ENCODE peak calls at places on chromosomes 13 and 19, in nine cellular contexts. One of them, this sample, is unnamed.

GRCh38 chr19:30068528-30069395 is 126.7 kb downstream of the URI1 start:
- DNase-seq in left ventricle myocardium inferior: no peak
- DNase-seq in epithelial cell of esophagus: no peak
- DNase-seq in fibroblast of mammary gland: no peak
- DNase-seq in foreskin fibroblast: no peak
- DNase-seq in body of pancreas: no peak
- DNase-seq in right atrium auricular region: no peak
- DNase-seq in cardiac fibroblast: no peak
- DNase-seq in dorsolateral prefrontal cortex: no peak
- DNase-seq in this sample: no peak

GRCh38 chr13:23789576-23790346 is 99.4 kb downstream of the MIPEP start:
- DNase-seq in foreskin fibroblast: peak; percentile 23
- DNase-seq in right atrium auricular region: no peak
- DNase-seq in left ventricle myocardium inferior: no peak
- DNase-seq in body of pancreas: no peak
- DNase-seq in epithelial cell of esophagus: no peak
- DNase-seq in dorsolateral prefrontal cortex: no peak
- DNase-seq in fibroblast of mammary gland: peak; percentile 28
- DNase-seq in cardiac fibroblast: peak; percentile 29
- DNase-seq in this sample: no peak

GRCh38 chr13:91372813-91373420 is 25.4 kb downstream of the MIR17HG start:
- DNase-seq in body of pancreas: no peak
- DNase-seq in left ventricle myocardium inferior: no peak
- DNase-seq in fibroblast of mammary gland: no peak
- DNase-seq in cardiac fibroblast: no peak
- DNase-seq in foreskin fibroblast: no peak
- DNase-seq in dorsolateral prefrontal cortex: no peak
- DNase-seq in right atrium auricular region: no peak
- DNase-seq in epithelial cell of esophagus: no peak
- DNase-seq in this sample: no peak

GRCh38 chr13:59094149-59094548 is 1069.6 kb downstream of the DIAPH3 start:
- DNase-seq in body of pancreas: no peak
- DNase-seq in dorsolateral prefrontal cortex: no peak
- DNase-seq in epithelial cell of esophagus: no peak
- DNase-seq in fibroblast of mammary gland: no peak
- DNase-seq in left ventricle myocardium inferior: no peak
- DNase-seq in foreskin fibroblast: no peak
- DNase-seq in cardiac fibroblast: no peak
- DNase-seq in right atrium auricular region: no peak
- DNase-seq in this sample: no peak

GRCh38 chr13:90883592-90883991 is 463.9 kb upstream of the MIR17HG start:
- DNase-seq in dorsolateral prefrontal cortex: no peak
- DNase-seq in cardiac fibroblast: no peak
- DNase-seq in foreskin fibroblast: no peak
- DNase-seq in fibroblast of mammary gland: no peak
- DNase-seq in epithelial cell of esophagus: no peak
- DNase-seq in left ventricle myocardium inferior: no peak
- DNase-seq in right atrium auricular region: no peak
- DNase-seq in body of pancreas: no peak
- DNase-seq in this sample: no peak

GRCh38 chr13:26881154-26881553 is 120.6 kb upstream of the GPR12 start:
- DNase-seq in epithelial cell of esophagus: peak; percentile 11
- DNase-seq in cardiac fibroblast: peak; percentile 50
- DNase-seq in left ventricle myocardium inferior: no peak
- DNase-seq in fibroblast of mammary gland: peak; percentile 35
- DNase-seq in right atrium auricular region: no peak
- DNase-seq in foreskin fibroblast: no peak
- DNase-seq in dorsolateral prefrontal cortex: no peak
- DNase-seq in body of pancreas: peak; percentile 24
- DNase-seq in this sample: no peak

GRCh38 chr19:12365094-12365371 is 450 bp downstream of the ZNF442 start:
- DNase-seq in fibroblast of mammary gland: peak; percentile 11
- DNase-seq in dorsolateral prefrontal cortex: peak; percentile 13
- DNase-seq in left ventricle myocardium inferior: no peak
- DNase-seq in body of pancreas: peak; percentile 53
- DNase-seq in foreskin fibroblast: peak; percentile 18
- DNase-seq in epithelial cell of esophagus: peak; percentile 17
- DNase-seq in right atrium auricular region: no peak
- DNase-seq in cardiac fibroblast: no peak
- DNase-seq in this sample: no peak

GRCh38 chr19:30334841-30335240 is 37.3 kb upstream of the ZNF536 start:
- DNase-seq in body of pancreas: no peak
- DNase-seq in cardiac fibroblast: no peak
- DNase-seq in fibroblast of mammary gland: no peak
- DNase-seq in epithelial cell of esophagus: no peak
- DNase-seq in left ventricle myocardium inferior: no peak
- DNase-seq in dorsolateral prefrontal cortex: no peak
- DNase-seq in right atrium auricular region: no peak
- DNase-seq in foreskin fibroblast: no peak
- DNase-seq in this sample: no peak

GRCh38 chr19:47255947-47256687 is at the start of gene CCDC9:
- DNase-seq in left ventricle myocardium inferior: peak; percentile 95
- DNase-seq in body of pancreas: peak; percentile 97
- DNase-seq in epithelial cell of esophagus: peak; percentile 95
- DNase-seq in foreskin fibroblast: peak; percentile 94
- DNase-seq in dorsolateral prefrontal cortex: peak; percentile 95
- DNase-seq in cardiac fibroblast: peak; percentile 96
- DNase-seq in right atrium auricular region: peak; percentile 97
- DNase-seq in fibroblast of mammary gland: peak; percentile 94
- DNase-seq in this sample: peak; percentile 97

GRCh38 chr19:31356587-31357314 is 7.5 kb upstream of the TSHZ3 start:
- DNase-seq in fibroblast of mammary gland: no peak
- DNase-seq in foreskin fibroblast: no peak
- DNase-seq in body of pancreas: peak; percentile 60
- DNase-seq in dorsolateral prefrontal cortex: no peak
- DNase-seq in left ventricle myocardium inferior: peak; percentile 34
- DNase-seq in cardiac fibroblast: no peak
- DNase-seq in epithelial cell of esophagus: peak; percentile 61
- DNase-seq in right atrium auricular region: no peak
- DNase-seq in this sample: no peak

GRCh38 chr19:18291590-18292459 is 10.4 kb upstream of the JUND start:
- DNase-seq in epithelial cell of esophagus: peak; percentile 39
- DNase-seq in dorsolateral prefrontal cortex: peak; percentile 77
- DNase-seq in fibroblast of mammary gland: peak; percentile 77
- DNase-seq in body of pancreas: peak; percentile 79
- DNase-seq in cardiac fibroblast: peak; percentile 69
- DNase-seq in right atrium auricular region: peak; percentile 87
- DNase-seq in left ventricle myocardium inferior: peak; percentile 86
- DNase-seq in foreskin fibroblast: peak; percentile 78
- DNase-seq in this sample: peak; percentile 89

GRCh38 chr13:45482571-45483173 is 17.9 kb downstream of the COG3 start:
- DNase-seq in epithelial cell of esophagus: peak; percentile 90
- DNase-seq in dorsolateral prefrontal cortex: no peak
- DNase-seq in right atrium auricular region: no peak
- DNase-seq in left ventricle myocardium inferior: no peak
- DNase-seq in cardiac fibroblast: peak; percentile 46
- DNase-seq in body of pancreas: no peak
- DNase-seq in fibroblast of mammary gland: peak; percentile 63
- DNase-seq in foreskin fibroblast: no peak
- DNase-seq in this sample: no peak

GRCh38 chr13:98500963-98501421 is 75.9 kb downstream of the STK24 start:
- DNase-seq in epithelial cell of esophagus: no peak
- DNase-seq in right atrium auricular region: no peak
- DNase-seq in dorsolateral prefrontal cortex: no peak
- DNase-seq in cardiac fibroblast: no peak
- DNase-seq in fibroblast of mammary gland: no peak
- DNase-seq in foreskin fibroblast: no peak
- DNase-seq in left ventricle myocardium inferior: no peak
- DNase-seq in body of pancreas: no peak
- DNase-seq in this sample: peak; percentile 72

GRCh38 chr19:54416695-54417491 is 1.6 kb downstream of the TTYH1 start:
- DNase-seq in body of pancreas: no peak
- DNase-seq in epithelial cell of esophagus: no peak
- DNase-seq in right atrium auricular region: no peak
- DNase-seq in dorsolateral prefrontal cortex: no peak
- DNase-seq in fibroblast of mammary gland: no peak
- DNase-seq in left ventricle myocardium inferior: no peak
- DNase-seq in foreskin fibroblast: no peak
- DNase-seq in cardiac fibroblast: no peak
- DNase-seq in this sample: no peak

GRCh38 chr19:1417681-1418493 is 10.5 kb downstream of the DAZAP1 start:
- DNase-seq in epithelial cell of esophagus: no peak
- DNase-seq in foreskin fibroblast: no peak
- DNase-seq in right atrium auricular region: no peak
- DNase-seq in fibroblast of mammary gland: peak; percentile 35
- DNase-seq in body of pancreas: no peak
- DNase-seq in left ventricle myocardium inferior: no peak
- DNase-seq in cardiac fibroblast: no peak
- DNase-seq in dorsolateral prefrontal cortex: no peak
- DNase-seq in this sample: no peak

GRCh38 chr13:33108620-33109019 is 92.4 kb downstream of the KL start:
- DNase-seq in cardiac fibroblast: peak; percentile 44
- DNase-seq in foreskin fibroblast: peak; percentile 61
- DNase-seq in body of pancreas: no peak
- DNase-seq in epithelial cell of esophagus: no peak
- DNase-seq in dorsolateral prefrontal cortex: no peak
- DNase-seq in right atrium auricular region: no peak
- DNase-seq in left ventricle myocardium inferior: no peak
- DNase-seq in fibroblast of mammary gland: peak; percentile 42
- DNase-seq in this sample: no peak
- H3K4me3 ChIP-seq in cardiac fibroblast: no peak overlapping the region
- H3K4me3 ChIP-seq in foreskin fibroblast: no peak overlapping the region
- H3K4me3 ChIP-seq in body of pancreas: no peak overlapping the region
- H3K4me3 ChIP-seq in epithelial cell of esophagus: no peak overlapping the region
- H3K4me3 ChIP-seq in dorsolateral prefrontal cortex: no peak overlapping the region
- H3K4me3 ChIP-seq in right atrium auricular region: no peak overlapping the region
- H3K4me3 ChIP-seq in left ventricle myocardium inferior: no peak overlapping the region
- H3K4me3 ChIP-seq in fibroblast of mammary gland: no peak overlapping the region
- H3K4me3 ChIP-seq in this sample: no peak overlapping the region

DNA sequence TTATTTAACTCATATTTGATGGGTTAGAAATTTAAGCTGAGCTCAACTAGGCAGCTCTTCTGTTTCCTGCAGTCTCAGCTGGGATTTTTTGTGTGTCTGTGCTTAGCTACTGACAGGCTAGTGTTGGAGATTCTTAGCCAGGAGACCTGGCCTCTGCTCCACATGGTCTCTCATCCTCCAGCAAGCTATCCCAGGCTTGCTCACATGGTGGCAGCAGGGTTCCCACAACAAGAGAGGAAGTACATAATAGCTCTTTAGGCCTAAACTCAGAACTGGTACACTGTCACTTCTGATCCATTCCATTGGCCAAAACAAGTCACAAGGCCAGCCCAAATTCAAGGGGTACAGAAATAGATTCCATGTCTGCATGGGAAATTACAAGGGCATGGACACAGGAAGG is 406.2 kb downstream of the SUCLA2 start:
- DNase-seq in dorsolateral prefrontal cortex: no peak
- DNase-seq in epithelial cell of esophagus: peak; percentile 21
- DNase-seq in cardiac fibroblast: peak; percentile 19
- DNase-seq in body of pancreas: no peak
- DNase-seq in left ventricle myocardium inferior: no peak
- DNase-seq in right atrium auricular region: no peak
- DNase-seq in foreskin fibroblast: no peak
- DNase-seq in fibroblast of mammary gland: peak; percentile 38
- DNase-seq in this sample: no peak
- TF ChIP-seq CTCF in dorsolateral prefrontal cortex: no peak
- TF ChIP-seq CTCF in epithelial cell of esophagus: peak; percentile 29
- TF ChIP-seq CTCF in cardiac fibroblast: no peak
- TF ChIP-seq CTCF in body of pancreas: no peak
- TF ChIP-seq CTCF in left ventricle myocardium inferior: no peak
- TF ChIP-seq CTCF in right atrium auricular region: no peak
- TF ChIP-seq CTCF in foreskin fibroblast: peak; percentile 10
- TF ChIP-seq CTCF in fibroblast of mammary gland: peak; percentile 26
- TF ChIP-seq CTCF in this sample: peak; percentile 23

GRCh38 chr19:38402967-38403674 is at the start of gene FAM98C:
- DNase-seq in dorsolateral prefrontal cortex: peak; percentile 95
- DNase-seq in left ventricle myocardium inferior: peak; percentile 96
- DNase-seq in fibroblast of mammary gland: peak; percentile 89
- DNase-seq in right atrium auricular region: peak; percentile 98
- DNase-seq in foreskin fibroblast: peak; percentile 92
- DNase-seq in epithelial cell of esophagus: peak; percentile 98
- DNase-seq in body of pancreas: peak; percentile 97
- DNase-seq in cardiac fibroblast: peak; percentile 96
- DNase-seq in this sample: peak; percentile 98

GRCh38 chr19:38404858-38405257 is 2.0 kb downstream of the FAM98C start:
- DNase-seq in foreskin fibroblast: no peak
- DNase-seq in dorsolateral prefrontal cortex: no peak
- DNase-seq in cardiac fibroblast: no peak
- DNase-seq in epithelial cell of esophagus: no peak
- DNase-seq in fibroblast of mammary gland: no peak
- DNase-seq in left ventricle myocardium inferior: no peak
- DNase-seq in right atrium auricular region: no peak
- DNase-seq in body of pancreas: no peak
- DNase-seq in this sample: no peak

GRCh38 chr19:38400361-38400760 is 2.5 kb upstream of the FAM98C start:
- DNase-seq in epithelial cell of esophagus: no peak
- DNase-seq in foreskin fibroblast: peak; percentile 36
- DNase-seq in body of pancreas: no peak
- DNase-seq in cardiac fibroblast: no peak
- DNase-seq in left ventricle myocardium inferior: no peak
- DNase-seq in fibroblast of mammary gland: no peak
- DNase-seq in right atrium auricular region: no peak
- DNase-seq in dorsolateral prefrontal cortex: no peak
- DNase-seq in this sample: no peak

GRCh38 chr19:38401148-38401547 is 1.7 kb upstream of the FAM98C start:
- DNase-seq in epithelial cell of esophagus: peak; percentile 32
- DNase-seq in right atrium auricular region: no peak
- DNase-seq in dorsolateral prefrontal cortex: no peak
- DNase-seq in cardiac fibroblast: peak; percentile 49
- DNase-seq in fibroblast of mammary gland: peak; percentile 34
- DNase-seq in left ventricle myocardium inferior: no peak
- DNase-seq in body of pancreas: no peak
- DNase-seq in foreskin fibroblast: no peak
- DNase-seq in this sample: no peak

GRCh38 chr19:38402623-38402966 is 298 bp upstream of the FAM98C start:
- DNase-seq in body of pancreas: no peak
- DNase-seq in epithelial cell of esophagus: no peak
- DNase-seq in right atrium auricular region: no peak
- DNase-seq in foreskin fibroblast: no peak
- DNase-seq in left ventricle myocardium inferior: no peak
- DNase-seq in cardiac fibroblast: no peak
- DNase-seq in fibroblast of mammary gland: no peak
- DNase-seq in dorsolateral prefrontal cortex: no peak
- DNase-seq in this sample: no peak
- H3K4me3 ChIP-seq in body of pancreas: no peak overlapping the region
- H3K4me3 ChIP-seq in epithelial cell of esophagus: peak overlapping the region; percentile 32
- H3K4me3 ChIP-seq in right atrium auricular region: peak overlapping the region; percentile 20
- H3K4me3 ChIP-seq in foreskin fibroblast: peak overlapping the region; percentile 43
- H3K4me3 ChIP-seq in left ventricle myocardium inferior: peak overlapping the region; percentile 96
- H3K4me3 ChIP-seq in cardiac fibroblast: peak overlapping the region; percentile 43
- H3K4me3 ChIP-seq in fibroblast of mammary gland: peak overlapping the region; percentile 37
- H3K4me3 ChIP-seq in dorsolateral prefrontal cortex: peak overlapping the region; percentile 94
- H3K4me3 ChIP-seq in this sample: peak overlapping the region; percentile 58

DNA sequence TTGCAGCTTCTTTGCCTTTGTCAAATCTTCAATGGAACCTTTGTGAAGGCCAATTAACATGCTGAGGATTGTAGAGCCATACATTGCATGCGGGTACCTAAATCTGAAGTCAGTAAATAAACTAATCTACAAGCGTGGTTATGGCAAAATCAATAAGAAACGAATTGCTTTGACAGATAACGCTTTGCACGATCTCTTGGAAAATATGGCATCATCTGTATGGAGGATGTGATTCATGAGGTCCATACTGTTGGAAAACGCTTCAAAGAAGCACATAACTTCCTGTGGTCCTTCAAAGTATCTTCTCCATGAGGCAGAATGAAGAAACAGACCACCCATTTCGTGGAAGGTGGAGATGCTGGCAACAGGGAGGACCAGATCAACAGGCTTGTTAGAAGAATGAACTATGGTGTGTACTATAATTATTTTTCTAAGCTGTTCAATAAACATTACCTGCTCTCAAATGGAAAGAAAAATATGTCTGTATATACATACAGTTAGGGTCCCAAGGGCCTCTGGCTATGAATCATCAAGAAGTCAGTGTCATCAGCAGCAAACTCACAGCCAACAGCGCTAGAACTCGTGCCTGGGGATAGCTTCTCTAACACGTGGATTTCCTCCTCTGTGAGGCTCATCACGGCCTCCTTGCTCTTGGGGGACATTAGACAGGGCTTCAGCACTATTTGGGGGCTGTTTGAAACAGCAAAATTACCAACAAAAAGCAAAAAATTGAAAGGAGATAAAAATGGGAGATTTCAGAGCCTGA is 2.9 kb upstream of the CD70 start:
- DNase-seq in body of pancreas: no peak
- DNase-seq in dorsolateral prefrontal cortex: no peak
- DNase-seq in right atrium auricular region: no peak
- DNase-seq in fibroblast of mammary gland: peak; percentile 23
- DNase-seq in left ventricle myocardium inferior: no peak
- DNase-seq in cardiac fibroblast: peak; percentile 62
- DNase-seq in foreskin fibroblast: no peak
- DNase-seq in epithelial cell of esophagus: no peak
- DNase-seq in this sample: no peak
- TF ChIP-seq CTCF in body of pancreas: no peak
- TF ChIP-seq CTCF in dorsolateral prefrontal cortex: no peak
- TF ChIP-seq CTCF in right atrium auricular region: no peak
- TF ChIP-seq CTCF in fibroblast of mammary gland: no peak
- TF ChIP-seq CTCF in left ventricle myocardium inferior: no peak
- TF ChIP-seq CTCF in cardiac fibroblast: no peak
- TF ChIP-seq CTCF in foreskin fibroblast: no peak
- TF ChIP-seq CTCF in epithelial cell of esophagus: no peak
- TF ChIP-seq CTCF in this sample: no peak

This sample was measured in GM06990.